ENCODE peak calls at places on chromosomes 12 and 14, in five cellular contexts. R is PC-3, G is GM23338, O is H1, I is neural progenitor cell. Y is an unnamed sample. For H3K27me3, the result is how much of the 10 kb centered on the place peaks cover.

GRCh38 chr12:109873653-109874052 is 6.7 kb downstream of the GLTP start:
- DNase-seq in R (no peak), O (no peak), I (no peak), G (no peak), Y (no peak)

GRCh38 chr12:115866909-115867525 is 410.5 kb downstream of the MED13L start:
- DNase-seq in R (peak), O (no peak), G (peak), I (peak), Y (no peak)

GRCh38 chr14:104882325-104882973 is 17.4 kb downstream of the CEP170B start:
- DNase-seq in I (peak), R (peak), O (peak), G (peak), Y (peak)

GRCh38 chr12:96520767-96521166 is 31.4 kb downstream of the CFAP54 start:
- DNase-seq in I (no peak), O (no peak), R (peak), G (no peak), Y (no peak)

GRCh38 chr12:21773799-21774198 is 707 bp downstream of the KCNJ8 start:
- DNase-seq in G (peak), O (no peak), I (peak), R (no peak), Y (no peak)

GRCh38 chr12:58233886-58234285 is 292.5 kb downstream of the ATP23 start:
- DNase-seq in G (no peak), O (no peak), R (no peak), I (no peak), Y (no peak)

GRCh38 chr12:125512541-125513298 is 447.5 kb downstream of the AACS start:
- DNase-seq in I (no peak), R (no peak), O (no peak), G (no peak), Y (no peak)

GRCh38 chr14:93951798-93952540 is 24.4 kb downstream of the ASB2 start:
- DNase-seq in G (no peak), R (no peak), I (no peak), O (no peak), Y (no peak)

GRCh38 chr12:10215451-10215850 is 2.8 kb downstream of the GABARAPL1 start:
- DNase-seq in R (no peak), I (no peak), G (peak), O (no peak), Y (no peak)

GRCh38 chr12:124538194-124539082 is 29.0 kb downstream of the NCOR2 start:
- DNase-seq in O (no peak), G (no peak), I (no peak), R (no peak), Y (no peak)

DNA sequence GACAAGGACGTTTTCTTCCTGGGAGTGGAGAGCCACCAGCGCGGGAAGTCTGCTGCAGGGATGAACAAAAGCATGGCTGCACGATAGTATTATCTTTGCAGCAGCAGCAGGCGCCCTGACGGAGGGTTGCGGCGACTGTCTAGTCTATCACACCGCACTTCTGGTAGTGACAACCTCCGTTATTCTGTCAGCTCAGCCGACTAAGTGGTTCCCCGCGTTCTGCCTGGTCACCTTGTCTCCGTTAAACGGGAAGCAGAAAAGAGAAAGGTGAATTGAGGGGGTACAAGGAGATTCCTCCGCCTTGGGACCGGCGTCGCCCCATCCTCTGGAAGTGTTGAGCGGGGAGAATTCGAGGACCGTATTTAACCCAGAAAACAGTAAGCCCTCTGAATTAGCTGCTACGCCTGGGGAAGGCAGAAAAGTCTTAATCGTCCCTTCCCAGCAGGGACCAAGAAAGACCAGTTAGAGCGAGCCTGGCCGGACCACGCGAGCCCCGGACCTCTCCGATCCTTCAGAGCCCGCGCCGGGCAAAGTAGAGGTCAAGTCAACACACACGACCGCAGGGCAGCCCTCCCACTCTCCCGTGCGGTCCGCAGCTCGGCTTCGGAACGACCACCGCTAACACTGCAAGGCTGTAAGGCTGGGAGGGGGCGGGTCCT is 536 bp upstream of the DAAM1 start:
- DNase-seq in I (peak), G (peak), O (no peak), R (peak), Y (peak)
- TF ChIP-seq EZH2 in I (no peak), G (no peak), O (no peak), R (no peak), Y (no peak)

DNA sequence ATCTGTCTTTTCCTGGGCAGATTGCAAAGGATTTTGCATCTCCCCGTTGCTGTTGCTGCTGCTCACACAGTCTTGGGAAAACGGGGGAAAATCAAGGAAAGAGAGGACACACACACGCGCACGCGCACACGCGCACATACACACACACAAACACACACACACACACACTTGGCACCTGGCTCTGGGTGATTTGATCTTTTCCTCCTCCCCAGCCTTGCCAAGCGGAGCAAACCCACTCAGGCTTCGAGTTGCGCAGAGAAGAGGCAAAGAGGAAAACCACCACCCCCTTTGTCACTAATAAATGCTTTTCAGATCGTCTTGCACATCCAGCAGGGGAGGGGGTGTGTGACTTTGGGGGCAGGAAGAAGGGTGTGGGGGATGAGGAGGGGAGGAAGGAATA is 965 bp upstream of the NOS1 start:
- DNase-seq in O (no peak), G (no peak), I (no peak), R (no peak), Y (no peak)
- H3K27me3 ChIP-seq in O (half or more), G (half or more), I (half or more), R (half or more), Y (under half)

GRCh38 chr14:37598085-37598972 is 2.9 kb downstream of the TTC6 start:
- DNase-seq in G (peak), I (peak), R (peak), O (no peak), Y (no peak)

GRCh38 chr14:37598973-37599526 is 3.6 kb downstream of the TTC6 start:
- DNase-seq in I (peak), G (no peak), R (no peak), O (no peak), Y (no peak)

GRCh38 chr14:37600880-37601741 is 5.7 kb downstream of the TTC6 start:
- DNase-seq in R (peak), O (no peak), G (no peak), I (no peak), Y (no peak)

GRCh38 chr14:37601849-37602248 is 6.4 kb downstream of the TTC6 start:
- DNase-seq in G (peak), R (no peak), I (no peak), O (no peak), Y (no peak)

DNA sequence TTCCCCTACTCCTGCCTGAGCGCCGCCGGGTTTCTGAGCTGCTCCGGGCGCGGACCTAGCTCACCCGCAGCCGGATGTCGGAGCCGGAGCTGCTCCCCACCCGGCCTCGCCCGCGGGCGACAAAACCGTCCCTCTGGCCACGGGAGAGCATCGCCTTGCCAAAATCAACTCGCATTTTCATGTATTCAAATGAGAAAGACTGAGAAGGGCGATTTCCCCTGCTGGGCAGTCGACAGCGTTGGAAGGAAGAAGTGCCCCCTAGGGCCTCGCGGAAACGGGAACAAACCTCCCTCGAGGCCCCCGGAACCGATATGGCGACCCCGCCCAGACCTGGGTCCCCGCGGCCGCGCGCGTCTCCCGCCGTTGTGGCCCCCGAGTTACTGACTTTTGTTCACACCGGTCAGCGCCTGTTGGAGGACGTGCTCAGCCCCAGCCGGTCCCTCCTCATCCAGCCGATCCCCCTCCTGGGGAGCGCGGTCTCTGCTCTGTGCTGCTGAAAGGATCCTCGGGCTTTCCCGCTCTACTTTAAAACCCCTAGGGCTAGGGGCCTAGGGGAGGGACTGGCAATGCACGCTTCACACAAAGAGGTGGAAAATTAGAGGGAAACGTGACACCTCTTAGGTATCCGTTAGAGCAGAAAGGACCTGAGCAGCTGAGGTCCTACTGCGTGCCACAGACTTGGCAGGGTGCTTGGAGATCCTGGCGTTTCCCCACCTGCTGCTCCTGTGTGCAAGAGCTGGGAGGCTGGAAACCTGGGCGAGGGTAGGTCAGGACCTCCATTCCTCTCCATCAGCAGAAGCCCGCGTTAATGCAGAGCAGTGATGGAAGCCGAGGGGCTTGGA is 4.3 kb downstream of the TTC6 start:
- DNase-seq in G (peak), I (peak), R (peak), O (no peak), Y (no peak)
- H3K27ac ChIP-seq in G (no peak), I (no peak), R (peak), O (no peak), Y (no peak)

GRCh38 chr14:36516719-36517241 is 3.3 kb downstream of the NKX2-1 start:
- DNase-seq in I (no peak), O (no peak), G (no peak), R (no peak), Y (no peak)

GRCh38 chr14:36518031-36518585 is 1.9 kb downstream of the NKX2-1 start:
- DNase-seq in I (peak), O (no peak), G (peak), R (no peak), Y (no peak)

GRCh38 chr14:36517242-36518030 is 2.6 kb downstream of the NKX2-1 start:
- DNase-seq in R (no peak), O (no peak), I (peak), G (peak), Y (no peak)

GRCh38 chr14:36519431-36520321 is at the start of gene NKX2-1:
- DNase-seq in R (no peak), G (peak), O (no peak), I (peak), Y (no peak)

GRCh38 chr14:36518586-36519430 is 1.2 kb downstream of the NKX2-1 start:
- DNase-seq in R (no peak), O (no peak), I (peak), G (peak), Y (no peak)
- TF ChIP-seq EZH2 in R (no peak), O (peak), I (peak), G (peak), Y (no peak)

GRCh38 chr14:95701846-95702221 is 12.1 kb downstream of the TCL1A start:
- DNase-seq in R (no peak), O (no peak), I (no peak), G (peak), Y (no peak)

GRCh38 chr14:95705518-95705917 is 8.4 kb downstream of the TCL1A start:
- DNase-seq in R (no peak), G (no peak), O (no peak), I (no peak), Y (no peak)

GRCh38 chr14:95703341-95703740 is 10.6 kb downstream of the TCL1A start:
- DNase-seq in I (no peak), G (no peak), O (no peak), R (no peak), Y (no peak)

GRCh38 chr14:95700221-95700976 is 13.5 kb downstream of the TCL1A start:
- DNase-seq in G (peak), O (no peak), R (no peak), I (no peak), Y (no peak)

GRCh38 chr14:95703805-95704204 is 10.1 kb downstream of the TCL1A start:
- DNase-seq in R (no peak), O (no peak), G (no peak), I (no peak), Y (no peak)
- H3K27me3 ChIP-seq in R (under half), O (under half), G (half or more), I (under half), Y (under half)

DNA sequence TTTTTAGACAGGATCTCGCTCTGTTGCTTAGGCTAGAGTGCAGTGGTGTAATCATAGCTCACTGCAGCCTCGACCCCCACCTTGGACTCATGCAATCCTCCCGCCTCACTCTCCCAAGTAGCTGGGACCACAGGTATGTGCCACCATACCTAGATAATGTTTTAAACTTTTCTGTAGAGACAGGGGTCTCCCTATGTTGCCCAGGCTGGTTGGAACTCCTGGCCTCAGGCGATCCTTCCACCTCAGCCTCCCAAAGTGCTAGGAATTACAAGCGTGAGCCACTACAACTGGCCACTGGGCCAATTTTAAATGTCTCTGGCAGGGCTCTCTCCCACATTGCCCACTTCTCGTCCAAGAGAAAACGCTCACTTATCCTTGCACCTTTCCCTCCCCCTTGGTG is 66.5 kb upstream of the DACT1 start:
- DNase-seq in I (no peak), O (no peak), G (no peak), R (no peak), Y (no peak)
- H3K27ac ChIP-seq in I (no peak), O (no peak), G (no peak), R (no peak), Y (no peak)

GRCh38 chr14:57071639-57072038 is 197.1 kb downstream of the EXOC5 start:
- DNase-seq in G (no peak), R (no peak), O (no peak), I (peak), Y (no peak)
- TF ChIP-seq EZH2 in G (no peak), R (no peak), O (no peak), I (no peak), Y (no peak)

GRCh38 chr14:24665440-24665991 is 31.5 kb upstream of the GZMB start:
- DNase-seq in R (no peak), O (no peak), G (no peak), I (no peak), Y (peak)
- H3K27me3 ChIP-seq in R (under half), O (under half), G (under half), I (under half), Y (under half)

DNA sequence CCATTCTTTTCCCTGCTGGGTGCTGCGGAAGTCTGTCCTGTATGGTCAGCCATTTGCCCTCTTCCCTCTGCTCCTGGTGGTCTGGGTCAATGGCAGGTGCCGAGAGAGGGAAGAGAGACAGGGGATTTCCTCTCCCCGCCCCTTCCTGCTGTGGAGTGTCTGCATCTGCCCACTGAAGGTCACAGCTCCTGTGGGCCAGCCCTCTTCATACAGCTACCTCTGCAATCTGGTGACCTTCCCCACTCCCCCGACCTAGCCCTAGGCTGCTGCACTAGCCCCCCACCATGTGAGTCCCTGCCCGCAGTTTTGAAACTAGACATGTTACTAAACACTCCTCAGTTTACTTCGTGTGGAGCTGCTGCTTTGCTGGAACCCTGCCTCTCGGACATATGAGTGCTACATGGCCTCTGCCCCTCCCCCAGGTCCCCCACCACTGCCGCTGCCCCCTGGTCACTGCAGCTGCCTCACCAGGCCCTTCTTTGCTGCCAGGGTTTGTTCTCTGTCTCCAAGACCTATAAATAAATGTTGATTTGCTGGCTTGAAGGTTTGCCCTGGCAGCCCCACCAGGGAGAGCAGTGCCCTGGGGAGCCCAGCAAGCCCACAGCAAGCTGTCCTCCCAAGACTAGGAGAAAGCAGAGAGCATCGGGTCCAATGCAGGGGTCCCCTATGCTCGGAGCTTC is 102.9 kb downstream of the DPF3 start:
- DNase-seq in G (no peak), I (no peak), O (no peak), R (no peak), Y (no peak)
- H3K27ac ChIP-seq in G (no peak), I (no peak), O (no peak), R (no peak), Y (no peak)